ENCODE peak calls at places on chromosomes 7 and 10, in eight cellular contexts. One of them, this sample, is unnamed.

GRCh38 chr7:96224682-96225081 is 97.2 kb downstream of the SLC25A13 start:
- DNase-seq in A549: peak; percentile 14
- DNase-seq in HepG2: peak; percentile 16
- DNase-seq in K562: no peak
- DNase-seq in stomach: no peak
- DNase-seq in suprapubic skin: no peak
- DNase-seq in upper lobe of left lung: no peak
- DNase-seq in sigmoid colon: no peak
- DNase-seq in this sample: no peak

GRCh38 chr10:79487296-79488194 is 24.8 kb upstream of the EIF5AL1 start:
- DNase-seq in sigmoid colon: peak; percentile 83
- DNase-seq in suprapubic skin: peak; percentile 73
- DNase-seq in stomach: peak; percentile 68
- DNase-seq in K562: peak; percentile 84
- DNase-seq in HepG2: peak; percentile 61
- DNase-seq in A549: peak; percentile 75
- DNase-seq in upper lobe of left lung: peak; percentile 73
- DNase-seq in this sample: peak; percentile 54

GRCh38 chr10:75108684-75109458 is 2.6 kb upstream of the SAMD8 start:
- DNase-seq in A549: peak; percentile 61
- DNase-seq in sigmoid colon: no peak
- DNase-seq in stomach: no peak
- DNase-seq in K562: peak; percentile 85
- DNase-seq in suprapubic skin: peak; percentile 59
- DNase-seq in upper lobe of left lung: peak; percentile 23
- DNase-seq in HepG2: peak; percentile 58
- DNase-seq in this sample: no peak

GRCh38 chr7:15581352-15581951 is 19.6 kb upstream of the AGMO start:
- DNase-seq in K562: no peak
- DNase-seq in suprapubic skin: no peak
- DNase-seq in upper lobe of left lung: no peak
- DNase-seq in A549: no peak
- DNase-seq in sigmoid colon: no peak
- DNase-seq in stomach: no peak
- DNase-seq in HepG2: no peak
- DNase-seq in this sample: no peak

GRCh38 chr10:28734940-28735759 is 57.8 kb downstream of the BAMBI start:
- DNase-seq in HepG2: peak; percentile 95
- DNase-seq in A549: peak; percentile 92
- DNase-seq in K562: peak; percentile 76
- DNase-seq in suprapubic skin: no peak
- DNase-seq in stomach: no peak
- DNase-seq in sigmoid colon: no peak
- DNase-seq in upper lobe of left lung: no peak
- DNase-seq in this sample: no peak

GRCh38 chr10:71241114-71241898 is 28.9 kb downstream of the UNC5B start:
- DNase-seq in suprapubic skin: no peak
- DNase-seq in A549: no peak
- DNase-seq in stomach: no peak
- DNase-seq in K562: no peak
- DNase-seq in HepG2: no peak
- DNase-seq in upper lobe of left lung: no peak
- DNase-seq in sigmoid colon: no peak
- DNase-seq in this sample: no peak

GRCh38 chr7:27220440-27220955 is 20.6 kb upstream of the HOXA13 start:
- DNase-seq in upper lobe of left lung: no peak
- DNase-seq in A549: no peak
- DNase-seq in stomach: no peak
- DNase-seq in K562: no peak
- DNase-seq in suprapubic skin: no peak
- DNase-seq in HepG2: no peak
- DNase-seq in sigmoid colon: no peak
- DNase-seq in this sample: no peak

GRCh38 chr7:155001756-155002410 is 1.0 kb downstream of the PAXIP1 start:
- DNase-seq in upper lobe of left lung: no peak
- DNase-seq in suprapubic skin: no peak
- DNase-seq in K562: peak; percentile 44
- DNase-seq in HepG2: no peak
- DNase-seq in A549: peak; percentile 16
- DNase-seq in sigmoid colon: no peak
- DNase-seq in stomach: no peak
- DNase-seq in this sample: no peak

GRCh38 chr7:11716185-11716584 is 115.8 kb downstream of the THSD7A start:
- DNase-seq in suprapubic skin: no peak
- DNase-seq in sigmoid colon: no peak
- DNase-seq in upper lobe of left lung: no peak
- DNase-seq in HepG2: no peak
- DNase-seq in K562: no peak
- DNase-seq in stomach: peak; percentile 54
- DNase-seq in A549: peak; percentile 63
- DNase-seq in this sample: no peak

GRCh38 chr7:152588350-152588749 is 87.6 kb downstream of the XRCC2 start:
- DNase-seq in HepG2: peak; percentile 41
- DNase-seq in sigmoid colon: no peak
- DNase-seq in suprapubic skin: no peak
- DNase-seq in K562: no peak
- DNase-seq in stomach: no peak
- DNase-seq in A549: peak; percentile 49
- DNase-seq in upper lobe of left lung: peak; percentile 41
- DNase-seq in this sample: no peak

GRCh38 chr7:26663905-26664673 is 200.3 kb downstream of the SKAP2 start:
- DNase-seq in upper lobe of left lung: no peak
- DNase-seq in suprapubic skin: no peak
- DNase-seq in HepG2: no peak
- DNase-seq in stomach: no peak
- DNase-seq in K562: no peak
- DNase-seq in A549: no peak
- DNase-seq in sigmoid colon: no peak
- DNase-seq in this sample: no peak

GRCh38 chr10:11684717-11685645 is 57.2 kb upstream of the ECHDC3 start:
- DNase-seq in HepG2: no peak
- DNase-seq in stomach: peak; percentile 86
- DNase-seq in sigmoid colon: peak; percentile 74
- DNase-seq in suprapubic skin: peak; percentile 88
- DNase-seq in K562: peak; percentile 72
- DNase-seq in A549: peak; percentile 74
- DNase-seq in upper lobe of left lung: peak; percentile 86
- DNase-seq in this sample: peak; percentile 43

GRCh38 chr10:7027237-7027912 is 383.5 kb downstream of the SFMBT2 start:
- DNase-seq in sigmoid colon: no peak
- DNase-seq in suprapubic skin: no peak
- DNase-seq in HepG2: no peak
- DNase-seq in K562: no peak
- DNase-seq in stomach: no peak
- DNase-seq in upper lobe of left lung: no peak
- DNase-seq in A549: no peak
- DNase-seq in this sample: no peak

GRCh38 chr10:7028809-7029166 is 382.0 kb downstream of the SFMBT2 start:
- DNase-seq in K562: no peak
- DNase-seq in stomach: no peak
- DNase-seq in suprapubic skin: no peak
- DNase-seq in HepG2: no peak
- DNase-seq in upper lobe of left lung: no peak
- DNase-seq in A549: no peak
- DNase-seq in sigmoid colon: no peak
- DNase-seq in this sample: no peak

GRCh38 chr10:7026818-7027217 is 384.0 kb downstream of the SFMBT2 start:
- DNase-seq in sigmoid colon: no peak
- DNase-seq in upper lobe of left lung: no peak
- DNase-seq in K562: no peak
- DNase-seq in stomach: no peak
- DNase-seq in A549: no peak
- DNase-seq in HepG2: no peak
- DNase-seq in suprapubic skin: no peak
- DNase-seq in this sample: no peak

GRCh38 chr10:7029672-7030071 is 381.2 kb downstream of the SFMBT2 start:
- DNase-seq in HepG2: no peak
- DNase-seq in stomach: no peak
- DNase-seq in A549: no peak
- DNase-seq in sigmoid colon: no peak
- DNase-seq in suprapubic skin: no peak
- DNase-seq in K562: no peak
- DNase-seq in upper lobe of left lung: no peak
- DNase-seq in this sample: no peak

GRCh38 chr10:7027913-7028808 is 382.7 kb downstream of the SFMBT2 start:
- DNase-seq in suprapubic skin: no peak
- DNase-seq in A549: no peak
- DNase-seq in K562: peak; percentile 79
- DNase-seq in sigmoid colon: no peak
- DNase-seq in upper lobe of left lung: no peak
- DNase-seq in stomach: no peak
- DNase-seq in HepG2: no peak
- DNase-seq in this sample: no peak
- TF ChIP-seq EP300 in suprapubic skin: no peak
- TF ChIP-seq EP300 in A549: no peak
- TF ChIP-seq EP300 in K562: peak; percentile 97
- TF ChIP-seq EP300 in sigmoid colon: no peak
- TF ChIP-seq EP300 in upper lobe of left lung: no peak
- TF ChIP-seq EP300 in stomach: no peak
- TF ChIP-seq EP300 in HepG2: no peak
- TF ChIP-seq EP300 in this sample: no peak

GRCh38 chr7:1087952-1088920 is at the start of gene GPER1:
- DNase-seq in upper lobe of left lung: peak; percentile 54
- DNase-seq in suprapubic skin: no peak
- DNase-seq in K562: no peak
- DNase-seq in HepG2: peak; percentile 74
- DNase-seq in stomach: peak; percentile 88
- DNase-seq in A549: no peak
- DNase-seq in sigmoid colon: peak; percentile 90
- DNase-seq in this sample: peak; percentile 32
- TF ChIP-seq POLR2A in upper lobe of left lung: no peak
- TF ChIP-seq POLR2A in suprapubic skin: no peak
- TF ChIP-seq POLR2A in K562: no peak
- TF ChIP-seq POLR2A in HepG2: no peak
- TF ChIP-seq POLR2A in stomach: peak; percentile 86
- TF ChIP-seq POLR2A in A549: no peak
- TF ChIP-seq POLR2A in sigmoid colon: no peak
- TF ChIP-seq POLR2A in this sample: peak; percentile 64

GRCh38 chr10:42637142-42637541 is 1.2 kb downstream of the ZNF33B start:
- DNase-seq in K562: no peak
- DNase-seq in stomach: no peak
- DNase-seq in suprapubic skin: no peak
- DNase-seq in HepG2: peak; percentile 30
- DNase-seq in A549: no peak
- DNase-seq in upper lobe of left lung: no peak
- DNase-seq in sigmoid colon: no peak
- DNase-seq in this sample: no peak

GRCh38 chr10:42638053-42638820 is at the start of gene ZNF33B:
- DNase-seq in K562: peak; percentile 95
- DNase-seq in upper lobe of left lung: peak; percentile 97
- DNase-seq in HepG2: peak; percentile 94
- DNase-seq in A549: peak; percentile 98
- DNase-seq in sigmoid colon: peak; percentile 95
- DNase-seq in suprapubic skin: peak; percentile 93
- DNase-seq in stomach: peak; percentile 95
- DNase-seq in this sample: peak; percentile 76

GRCh38 chr10:42637648-42638052 is 720 bp downstream of the ZNF33B start:
- DNase-seq in upper lobe of left lung: no peak
- DNase-seq in HepG2: no peak
- DNase-seq in A549: no peak
- DNase-seq in suprapubic skin: no peak
- DNase-seq in sigmoid colon: no peak
- DNase-seq in K562: no peak
- DNase-seq in stomach: no peak
- DNase-seq in this sample: no peak

GRCh38 chr10:42638821-42639270 is 476 bp upstream of the ZNF33B start:
- DNase-seq in suprapubic skin: no peak
- DNase-seq in sigmoid colon: no peak
- DNase-seq in upper lobe of left lung: no peak
- DNase-seq in stomach: no peak
- DNase-seq in HepG2: no peak
- DNase-seq in K562: no peak
- DNase-seq in A549: no peak
- DNase-seq in this sample: no peak

GRCh38 chr10:42640610-42641229 is 2.4 kb upstream of the ZNF33B start:
- DNase-seq in HepG2: no peak
- DNase-seq in suprapubic skin: no peak
- DNase-seq in A549: peak; percentile 54
- DNase-seq in K562: no peak
- DNase-seq in upper lobe of left lung: no peak
- DNase-seq in sigmoid colon: no peak
- DNase-seq in stomach: no peak
- DNase-seq in this sample: no peak
- TF ChIP-seq EP300 in HepG2: no peak
- TF ChIP-seq EP300 in suprapubic skin: no peak
- TF ChIP-seq EP300 in A549: no peak
- TF ChIP-seq EP300 in K562: no peak
- TF ChIP-seq EP300 in upper lobe of left lung: no peak
- TF ChIP-seq EP300 in sigmoid colon: no peak
- TF ChIP-seq EP300 in stomach: no peak
- TF ChIP-seq EP300 in this sample: no peak

GRCh38 chr10:35770817-35771355 is 128.8 kb upstream of the FZD8 start:
- DNase-seq in stomach: peak; percentile 76
- DNase-seq in A549: no peak
- DNase-seq in suprapubic skin: no peak
- DNase-seq in upper lobe of left lung: peak; percentile 33
- DNase-seq in HepG2: no peak
- DNase-seq in K562: no peak
- DNase-seq in sigmoid colon: no peak
- DNase-seq in this sample: no peak

GRCh38 chr10:35768011-35768410 is 125.9 kb upstream of the FZD8 start:
- DNase-seq in sigmoid colon: no peak
- DNase-seq in stomach: no peak
- DNase-seq in A549: no peak
- DNase-seq in upper lobe of left lung: no peak
- DNase-seq in suprapubic skin: no peak
- DNase-seq in HepG2: no peak
- DNase-seq in K562: no peak
- DNase-seq in this sample: no peak

GRCh38 chr10:35765996-35766395 is 123.9 kb upstream of the FZD8 start:
- DNase-seq in suprapubic skin: no peak
- DNase-seq in A549: no peak
- DNase-seq in HepG2: no peak
- DNase-seq in upper lobe of left lung: no peak
- DNase-seq in sigmoid colon: no peak
- DNase-seq in stomach: no peak
- DNase-seq in K562: no peak
- DNase-seq in this sample: no peak

GRCh38 chr10:35768731-35769130 is 126.6 kb upstream of the FZD8 start:
- DNase-seq in sigmoid colon: no peak
- DNase-seq in K562: no peak
- DNase-seq in suprapubic skin: no peak
- DNase-seq in A549: no peak
- DNase-seq in HepG2: no peak
- DNase-seq in stomach: no peak
- DNase-seq in upper lobe of left lung: no peak
- DNase-seq in this sample: no peak

DNA sequence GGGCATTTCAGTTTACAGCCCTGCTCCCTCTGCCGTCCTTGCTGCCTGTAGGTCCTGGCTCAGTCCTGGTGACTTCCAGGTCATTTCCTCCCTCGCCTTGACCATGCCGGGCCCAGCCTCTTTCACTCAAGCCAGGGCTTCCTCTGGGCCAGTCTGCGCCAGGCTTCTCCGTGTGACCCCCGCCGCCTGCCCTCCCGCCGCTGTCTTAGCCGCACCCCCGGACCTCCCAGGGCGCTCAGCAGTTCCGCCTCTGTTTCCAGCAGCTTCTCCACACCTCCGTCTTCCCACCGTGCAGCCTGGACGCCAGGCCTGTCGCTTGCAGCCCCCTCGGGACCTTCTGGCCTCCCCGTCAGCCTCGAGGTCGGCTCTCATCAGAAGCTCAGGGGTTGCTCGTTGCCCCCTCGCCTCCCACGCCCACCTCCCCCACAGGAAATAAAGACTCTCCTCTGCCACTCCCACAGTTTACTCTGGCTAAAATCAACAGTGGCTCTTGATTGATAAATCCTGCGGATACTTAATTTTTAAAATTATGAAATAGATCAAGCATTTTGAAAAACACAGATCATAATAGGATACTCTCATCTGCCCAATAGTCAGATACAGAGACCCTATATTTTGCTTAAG is 123.1 kb upstream of the FZD8 start:
- DNase-seq in HepG2: no peak
- DNase-seq in stomach: peak; percentile 36
- DNase-seq in suprapubic skin: no peak
- DNase-seq in A549: no peak
- DNase-seq in upper lobe of left lung: peak; percentile 30
- DNase-seq in K562: no peak
- DNase-seq in sigmoid colon: no peak
- DNase-seq in this sample: no peak
- TF ChIP-seq POLR2A in HepG2: no peak
- TF ChIP-seq POLR2A in stomach: no peak
- TF ChIP-seq POLR2A in suprapubic skin: no peak
- TF ChIP-seq POLR2A in A549: no peak
- TF ChIP-seq POLR2A in upper lobe of left lung: no peak
- TF ChIP-seq POLR2A in K562: no peak
- TF ChIP-seq POLR2A in sigmoid colon: no peak
- TF ChIP-seq POLR2A in this sample: no peak

This sample was measured in tibial nerve.